ENCODE peak calls at places on chromosome 10, in eight cellular contexts. C is spleen; M is H7; J is small intestine; O is AG10803; A is left ventricle myocardium inferior; Q is lower lobe of right lung; F is CD8-positive, alpha-beta memory T cell. H is an unnamed sample.

GRCh38 chr10:130179640-130180039 is 43.4 kb downstream of the GLRX3 start:
- DNase-seq in M (peak; percentile 68), J (peak; percentile 47), Q (no peak), C (no peak), A (no peak), O (peak; percentile 70), F (no peak), H (peak; percentile 70)

GRCh38 chr10:97686962-97687784 is at the start of gene AVPI1:
- DNase-seq in Q (peak; percentile 99), M (peak; percentile 99), J (peak; percentile 99), O (peak; percentile 97), F (peak; percentile 97), A (peak; percentile 97), C (peak; percentile 99), H (peak; percentile 99)

GRCh38 chr10:33114451-33114944 is 156.5 kb upstream of the ITGB1 start:
- DNase-seq in O (peak; percentile 74), C (no peak), M (no peak), J (no peak), F (peak; percentile 54), A (no peak), Q (no peak), H (peak; percentile 66)

GRCh38 chr10:89283174-89283987 is 18.5 kb upstream of the IFIT2 start:
- DNase-seq in O (peak; percentile 61), C (no peak), F (no peak), M (no peak), J (no peak), A (no peak), Q (no peak), H (peak; percentile 38)

GRCh38 chr10:43931308-43931930 is 282.7 kb upstream of the ZNF32 start:
- DNase-seq in F (no peak), Q (no peak), J (no peak), A (no peak), M (no peak), C (no peak), O (peak; percentile 89), H (peak; percentile 42)

GRCh38 chr10:124026337-124026939 is 67.0 kb downstream of the CHST15 start:
- DNase-seq in M (peak; percentile 77), Q (no peak), J (no peak), O (no peak), F (no peak), A (no peak), C (peak; percentile 56), H (no peak)

GRCh38 chr10:98331888-98332287 is 63.9 kb upstream of the LOXL4 start:
- DNase-seq in O (no peak), Q (no peak), F (peak; percentile 9), M (peak; percentile 87), A (no peak), J (no peak), C (no peak), H (no peak)

GRCh38 chr10:28839600-28840007 is 162.3 kb downstream of the BAMBI start:
- DNase-seq in C (no peak), J (peak; percentile 25), F (no peak), O (no peak), Q (no peak), M (no peak), A (peak; percentile 17), H (peak; percentile 99)

GRCh38 chr10:122642726-122643605 is 56.7 kb downstream of the C10orf120 start:
- DNase-seq in F (no peak), J (no peak), Q (no peak), A (no peak), M (no peak), O (no peak), C (peak; percentile 63), H (no peak)

DNA sequence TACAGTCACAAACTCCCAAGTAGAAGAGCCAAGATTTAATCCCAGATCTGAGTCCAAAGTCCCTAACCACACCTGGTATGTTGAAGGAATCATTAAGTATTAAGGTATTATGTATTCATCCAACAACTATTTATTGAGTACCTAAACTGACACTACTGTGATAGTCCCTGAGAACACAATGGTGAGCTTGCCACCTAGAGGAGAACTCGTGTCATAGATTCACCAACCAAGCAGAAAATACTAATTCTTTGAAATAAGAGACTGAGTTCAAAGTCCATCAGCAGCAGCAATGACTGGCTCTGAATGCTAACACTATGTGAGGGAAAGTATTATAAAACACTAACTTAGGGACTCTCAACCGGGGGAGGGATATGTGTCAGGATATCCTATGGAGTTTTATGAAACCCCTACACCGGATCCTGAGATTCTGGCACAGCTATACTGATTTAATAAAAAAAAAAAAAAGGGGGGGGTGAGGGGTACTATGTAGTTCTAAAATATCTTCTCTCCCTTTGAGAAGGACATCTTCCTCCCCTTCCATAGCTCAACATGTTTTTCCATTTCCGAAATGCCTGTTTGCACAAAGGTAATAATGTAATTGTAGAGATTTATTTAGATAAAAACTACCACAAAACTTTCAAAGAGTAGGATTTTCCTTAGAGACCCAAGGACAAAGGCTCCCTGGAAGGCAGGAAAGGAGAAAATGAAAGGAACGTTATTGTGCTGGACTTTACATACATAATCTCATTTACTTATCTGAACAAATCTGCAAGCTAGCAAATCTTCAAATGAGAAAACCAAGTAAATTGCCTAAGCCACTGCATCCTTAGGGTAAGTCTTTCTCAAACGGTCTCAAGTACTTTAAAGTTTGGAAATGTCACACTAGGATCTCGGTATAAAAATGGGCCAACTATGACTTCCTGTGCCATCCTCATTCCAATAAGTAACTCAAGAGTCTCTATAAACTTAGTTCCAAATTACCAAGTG is 1.5 kb downstream of the NCOA4 start:
- DNase-seq in C (no peak), Q (no peak), F (peak; percentile 45), O (peak; percentile 73), A (no peak), J (peak; percentile 99), M (peak; percentile 57), H (peak; percentile 78)
- H3K4me3 ChIP-seq in C (no peak overlapping the region), Q (peak overlapping the region; percentile 83), F (peak overlapping the region; percentile 76), O (peak overlapping the region; percentile 94), A (peak overlapping the region; percentile 94), J (peak overlapping the region; percentile 68), M (peak overlapping the region; percentile 4), H (peak overlapping the region; percentile 89)

GRCh38 chr10:13180788-13181187 is 19.4 kb downstream of the MCM10 start:
- DNase-seq in M (no peak), O (no peak), Q (no peak), A (no peak), C (no peak), F (no peak), J (no peak), H (no peak)
- H3K4me3 ChIP-seq in M (no peak overlapping the region), O (no peak overlapping the region), Q (no peak overlapping the region), A (no peak overlapping the region), C (no peak overlapping the region), F (no peak overlapping the region), J (no peak overlapping the region), H (no peak overlapping the region)

GRCh38 chr10:73094249-73094850 is 2.3 kb downstream of the P4HA1 start:
- DNase-seq in J (no peak), A (no peak), O (no peak), F (no peak), C (no peak), Q (no peak), M (no peak), H (peak; percentile 27)
- H3K4me3 ChIP-seq in J (no peak overlapping the region), A (peak overlapping the region; percentile 78), O (peak overlapping the region; percentile 96), F (peak overlapping the region; percentile 70), C (no peak overlapping the region), Q (peak overlapping the region; percentile 93), M (no peak overlapping the region), H (peak overlapping the region; percentile 99)

GRCh38 chr10:21514101-21514807 is 11.2 kb downstream of the SKIDA1 start:
- DNase-seq in J (no peak), C (no peak), O (no peak), F (no peak), A (no peak), Q (no peak), M (no peak), H (no peak)

GRCh38 chr10:21510218-21511070 is 15.0 kb downstream of the SKIDA1 start:
- DNase-seq in F (no peak), C (no peak), Q (no peak), O (no peak), J (no peak), M (peak; percentile 90), A (no peak), H (no peak)

GRCh38 chr10:21513035-21513434 is 12.4 kb downstream of the SKIDA1 start:
- DNase-seq in F (no peak), O (no peak), J (no peak), Q (no peak), M (no peak), A (no peak), C (no peak), H (no peak)

GRCh38 chr10:21509391-21510217 is 15.9 kb downstream of the SKIDA1 start:
- DNase-seq in O (no peak), Q (no peak), J (no peak), A (no peak), M (peak; percentile 80), F (no peak), C (peak; percentile 70), H (no peak)

GRCh38 chr10:21511931-21512330 is 13.6 kb downstream of the SKIDA1 start:
- DNase-seq in O (no peak), F (no peak), Q (no peak), J (no peak), C (no peak), M (no peak), A (no peak), H (no peak)
- H3K4me3 ChIP-seq in O (peak overlapping the region; percentile 30), F (no peak overlapping the region), Q (no peak overlapping the region), J (no peak overlapping the region), C (no peak overlapping the region), M (peak overlapping the region; percentile 3), A (no peak overlapping the region), H (no peak overlapping the region)

DNA sequence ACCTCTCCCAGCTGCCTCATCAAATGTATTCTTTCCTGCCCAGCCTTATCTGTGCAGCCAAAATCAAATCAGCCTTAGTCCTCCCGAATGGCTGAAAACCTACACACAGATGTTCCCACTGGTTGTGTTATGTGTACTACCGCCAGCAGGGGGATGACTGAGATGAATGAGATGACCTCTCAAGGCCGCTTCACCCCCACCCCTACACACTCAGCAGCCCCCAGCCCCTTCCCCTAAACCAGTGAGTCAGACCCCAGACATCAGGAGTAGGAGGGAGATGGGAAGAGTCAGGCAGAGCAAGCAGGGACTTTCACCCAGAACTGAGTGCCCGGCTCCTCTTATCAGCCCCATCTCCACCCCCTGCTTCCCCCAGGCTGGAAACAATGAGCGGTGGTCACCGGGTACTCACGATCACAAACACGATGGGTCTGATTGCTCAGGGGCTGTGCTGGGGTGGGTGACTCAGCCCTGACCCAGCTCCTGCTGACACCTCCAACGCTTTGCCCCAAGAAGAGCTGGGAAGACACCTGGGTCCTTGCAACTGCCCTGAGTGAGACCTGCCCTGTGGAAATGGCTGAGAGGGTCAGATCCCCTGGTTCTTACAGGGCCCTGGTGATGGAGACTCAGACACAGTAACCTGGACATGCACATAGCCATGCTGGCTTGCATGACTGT is 6.6 kb upstream of the C10orf105 start:
- DNase-seq in O (peak; percentile 29), J (peak; percentile 31), C (no peak), M (peak; percentile 89), A (no peak), F (no peak), Q (no peak), H (peak; percentile 30)
- H3K4me3 ChIP-seq in O (no peak overlapping the region), J (no peak overlapping the region), C (no peak overlapping the region), M (no peak overlapping the region), A (no peak overlapping the region), F (peak overlapping the region; percentile 24), Q (no peak overlapping the region), H (no peak overlapping the region)